ENCODE peak calls at places on chromosomes 4 and X, in five cellular contexts. Z is ureter; G is activated CD8-positive, alpha-beta memory T cell treated with anti-CD3 and anti-CD28 coated beads for 48 hours; D is AG08396; S is mesendoderm. R is an unnamed sample.

GRCh38 chrX:139851730-139852129 is 81.1 kb downstream of the ATP11C start:
- DNase-seq in G (no peak), D (no peak), Z (no peak), S (no peak), R (no peak)

GRCh38 chrX:4841216-4841745 is 1127.8 kb upstream of the PRKX start:
- DNase-seq in S (no peak), G (no peak), Z (no peak), D (no peak), R (no peak)

GRCh38 chrX:102746134-102746584 is 25.6 kb downstream of the GPRASP3 start:
- DNase-seq in Z (peak), S (peak), G (no peak), D (peak), R (peak)

GRCh38 chrX:122220644-122221373 is 963.3 kb upstream of the GRIA3 start:
- DNase-seq in S (peak), D (no peak), Z (no peak), G (no peak), R (no peak)

GRCh38 chr4:61851126-61851525 is 651.0 kb downstream of the ADGRL3 start:
- DNase-seq in Z (no peak), D (no peak), G (no peak), S (no peak), R (no peak)

GRCh38 chr4:170109586-170110289 is 20.0 kb upstream of the AADAT start:
- DNase-seq in S (peak), G (no peak), D (no peak), Z (no peak), R (no peak)

GRCh38 chr4:22670953-22671352 is 21.8 kb upstream of the GBA3 start:
- DNase-seq in D (no peak), S (peak), G (no peak), Z (no peak), R (no peak)

GRCh38 chr4:137310156-137310555 is 222.1 kb downstream of the PCDH18 start:
- DNase-seq in D (no peak), G (no peak), Z (no peak), S (peak), R (no peak)

R was measured in stomach.